ENCODE peak calls at places on chromosome 6, in ten cellular contexts. S is thyroid gland, E is tibial artery, Q is dorsolateral prefrontal cortex, H is HepG2, T is fibroblast of pulmonary artery, X is astrocyte, L is transverse colon, W is ovary, V is mucosa of descending colon. O is an unnamed sample.

GRCh38 chr6:28597924-28598323 is 72.2 kb downstream of the GPX5 start:
- DNase-seq in S (no peak), E (no peak), Q (peak), H (peak), T (peak), X (no peak), L (no peak), W (no peak), V (no peak), O (peak)

GRCh38 chr6:125577263-125577662 is 172.2 kb upstream of the HEY2 start:
- DNase-seq in S (no peak), E (no peak), Q (no peak), H (no peak), T (no peak), X (no peak), L (no peak), W (no peak), V (no peak), O (no peak)

GRCh38 chr6:44733868-44734267 is 346.4 kb downstream of the CDC5L start:
- DNase-seq in S (peak), E (peak), Q (no peak), H (no peak), T (peak), X (no peak), L (peak), W (no peak), V (no peak), O (no peak)

GRCh38 chr6:319177-320131 is 27.2 kb downstream of the DUSP22 start:
- DNase-seq in S (no peak), E (no peak), Q (no peak), H (no peak), T (no peak), X (no peak), L (no peak), W (no peak), V (no peak), O (no peak)

GRCh38 chr6:4723383-4723782 is 52.8 kb upstream of the CDYL start:
- DNase-seq in S (no peak), E (no peak), Q (no peak), H (no peak), T (no peak), X (no peak), L (no peak), W (no peak), V (no peak), O (no peak)

GRCh38 chr6:80605165-80605989 is 498.9 kb downstream of the BCKDHB start:
- DNase-seq in S (no peak), E (no peak), Q (no peak), H (peak), T (peak), X (peak), L (no peak), W (no peak), V (no peak), O (peak)

GRCh38 chr6:45663181-45664180 is 285.7 kb upstream of the SUPT3H start:
- DNase-seq in S (no peak), E (peak), Q (peak), H (no peak), T (peak), X (peak), L (peak), W (no peak), V (no peak), O (no peak)

GRCh38 chr6:139164001-139164400 is 29.1 kb downstream of the HECA start:
- DNase-seq in S (no peak), E (no peak), Q (no peak), H (no peak), T (no peak), X (no peak), L (no peak), W (no peak), V (no peak), O (no peak)

GRCh38 chr6:110814488-110815259 is 595 bp downstream of the CDK19 start:
- DNase-seq in S (peak), E (peak), Q (peak), H (no peak), T (peak), X (peak), L (peak), W (peak), V (peak), O (peak)

GRCh38 chr6:163683105-163683622 is 268.6 kb downstream of the QKI start:
- DNase-seq in S (no peak), E (no peak), Q (no peak), H (no peak), T (no peak), X (no peak), L (no peak), W (no peak), V (no peak), O (no peak)

GRCh38 chr6:11971154-11971553 is 41.0 kb upstream of the HIVEP1 start:
- DNase-seq in S (no peak), E (no peak), Q (no peak), H (no peak), T (peak), X (peak), L (no peak), W (no peak), V (no peak), O (no peak)

GRCh38 chr6:151702851-151703629 is 104.4 kb upstream of the ESR1 start:
- DNase-seq in S (peak), E (no peak), Q (no peak), H (no peak), T (no peak), X (no peak), L (no peak), W (no peak), V (no peak), O (peak)
- H3K4me3 ChIP-seq in S (no peak), E (no peak), Q (no peak), H (no peak), T (no peak), X (no peak), L (no peak), W (no peak), V (no peak), O (no peak)

GRCh38 chr6:106381871-106382270 is 21.4 kb downstream of the CRYBG1 start:
- DNase-seq in S (no peak), E (no peak), Q (no peak), H (no peak), T (peak), X (no peak), L (peak), W (no peak), V (no peak), O (peak)

GRCh38 chr6:106381223-106381622 is 20.7 kb downstream of the CRYBG1 start:
- DNase-seq in S (no peak), E (no peak), Q (no peak), H (no peak), T (no peak), X (no peak), L (no peak), W (no peak), V (no peak), O (peak)

GRCh38 chr6:106377061-106377540 is 16.6 kb downstream of the CRYBG1 start:
- DNase-seq in S (no peak), E (no peak), Q (no peak), H (no peak), T (peak), X (peak), L (no peak), W (no peak), V (no peak), O (peak)

GRCh38 chr6:106380407-106380806 is 19.9 kb downstream of the CRYBG1 start:
- DNase-seq in S (no peak), E (no peak), Q (no peak), H (no peak), T (no peak), X (no peak), L (no peak), W (no peak), V (no peak), O (peak)

DNA sequence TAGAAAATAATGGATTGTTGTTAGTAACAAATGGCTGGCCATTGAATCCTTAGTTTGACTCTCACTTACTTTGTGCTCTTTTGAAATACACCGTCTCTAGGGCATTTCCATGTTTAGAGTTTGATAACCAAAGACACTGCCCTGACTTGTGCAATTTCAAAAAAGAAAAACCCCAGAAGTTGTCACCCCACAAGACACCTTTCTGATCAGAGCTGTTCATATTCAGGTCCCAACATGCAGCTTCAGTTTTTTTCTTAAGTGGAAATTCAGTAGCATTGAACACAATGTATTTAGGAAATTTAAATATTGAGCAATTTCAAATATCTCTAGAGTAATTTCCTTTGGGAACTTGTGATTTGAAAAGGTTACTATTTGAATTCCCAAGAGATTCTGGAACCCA is 19.4 kb downstream of the CRYBG1 start:
- DNase-seq in S (no peak), E (no peak), Q (no peak), H (no peak), T (no peak), X (no peak), L (no peak), W (no peak), V (no peak), O (peak)
- TF ChIP-seq CTCF in S (no peak), E (no peak), Q (no peak), H (no peak), T (no peak), X (no peak), L (no peak), W (no peak), V (no peak), O (no peak)

GRCh38 chr6:95517004-95517403 is 60.3 kb upstream of the MANEA start:
- DNase-seq in S (no peak), E (no peak), Q (no peak), H (no peak), T (no peak), X (no peak), L (no peak), W (no peak), V (no peak), O (no peak)

GRCh38 chr6:95518630-95519227 is 58.6 kb upstream of the MANEA start:
- DNase-seq in S (no peak), E (no peak), Q (no peak), H (no peak), T (no peak), X (no peak), L (no peak), W (no peak), V (no peak), O (no peak)

GRCh38 chr6:95511404-95511803 is 65.9 kb upstream of the MANEA start:
- DNase-seq in S (no peak), E (no peak), Q (no peak), H (no peak), T (no peak), X (no peak), L (no peak), W (no peak), V (no peak), O (no peak)

GRCh38 chr6:95519228-95520037 is 57.9 kb upstream of the MANEA start:
- DNase-seq in S (no peak), E (no peak), Q (no peak), H (no peak), T (no peak), X (no peak), L (no peak), W (no peak), V (no peak), O (no peak)

DNA sequence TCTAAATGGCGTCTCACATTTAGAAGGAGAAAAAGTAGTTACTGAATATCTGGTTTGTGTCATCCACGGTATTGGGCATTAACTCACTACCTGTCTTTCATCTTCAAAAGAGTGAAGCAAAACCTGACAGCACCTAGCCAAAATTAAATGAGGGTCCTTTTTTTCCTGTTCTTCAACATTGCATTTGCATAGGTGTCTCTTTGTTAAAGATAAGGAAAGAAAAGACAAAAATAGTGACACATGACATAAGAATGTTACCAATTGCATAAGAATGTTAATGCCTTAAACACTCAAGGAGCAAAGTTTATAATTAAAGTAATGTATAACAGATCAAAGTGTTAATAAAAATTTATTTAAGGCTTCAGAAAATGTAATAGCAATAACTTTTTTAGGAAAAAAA is 61.4 kb upstream of the MANEA start:
- DNase-seq in S (no peak), E (no peak), Q (no peak), H (no peak), T (no peak), X (no peak), L (no peak), W (no peak), V (no peak), O (peak)
- H3K4me3 ChIP-seq in S (no peak), E (no peak), Q (no peak), H (no peak), T (no peak), X (no peak), L (no peak), W (no peak), V (no peak), O (no peak)

DNA sequence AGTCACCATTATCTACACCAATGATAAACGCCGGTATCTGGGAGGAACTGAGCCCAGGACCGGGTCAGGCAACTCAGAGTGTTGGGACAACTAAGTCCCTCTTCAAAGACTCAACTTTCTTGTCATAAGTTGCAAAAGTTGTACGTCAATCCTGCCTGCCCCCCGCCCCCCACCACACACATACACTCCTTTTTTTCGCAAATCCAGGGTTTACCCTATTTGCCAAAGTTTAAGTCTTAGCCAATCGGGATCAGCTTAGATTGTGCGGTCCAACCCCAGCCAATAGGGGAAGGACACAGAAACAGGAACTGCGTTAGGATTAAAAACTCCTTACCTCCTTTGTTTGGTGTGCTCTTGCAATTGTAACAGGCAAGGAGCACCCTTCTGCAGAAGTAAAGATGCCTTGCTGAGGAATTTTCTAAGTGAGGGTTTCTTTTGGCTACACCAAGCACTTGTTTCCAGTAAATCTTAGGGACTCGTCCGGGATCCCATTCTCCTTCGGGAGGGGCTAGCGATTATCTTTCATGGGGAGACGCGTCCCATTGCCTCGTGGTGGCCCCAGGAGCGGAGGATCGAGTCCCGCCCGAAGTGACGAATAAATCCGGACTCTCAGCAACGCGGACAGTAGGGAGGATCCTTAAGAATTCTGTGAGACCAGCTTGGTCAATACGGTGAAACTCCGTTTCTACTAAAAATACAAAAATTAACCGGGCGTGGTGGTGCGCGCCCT is 69.3 kb upstream of the PRSS16 start:
- DNase-seq in S (peak), E (peak), Q (peak), H (peak), T (peak), X (peak), L (peak), W (peak), V (no peak), O (peak)
- TF ChIP-seq CTCF in S (no peak), E (no peak), Q (no peak), H (no peak), T (no peak), X (no peak), L (no peak), W (no peak), V (no peak), O (no peak)

DNA sequence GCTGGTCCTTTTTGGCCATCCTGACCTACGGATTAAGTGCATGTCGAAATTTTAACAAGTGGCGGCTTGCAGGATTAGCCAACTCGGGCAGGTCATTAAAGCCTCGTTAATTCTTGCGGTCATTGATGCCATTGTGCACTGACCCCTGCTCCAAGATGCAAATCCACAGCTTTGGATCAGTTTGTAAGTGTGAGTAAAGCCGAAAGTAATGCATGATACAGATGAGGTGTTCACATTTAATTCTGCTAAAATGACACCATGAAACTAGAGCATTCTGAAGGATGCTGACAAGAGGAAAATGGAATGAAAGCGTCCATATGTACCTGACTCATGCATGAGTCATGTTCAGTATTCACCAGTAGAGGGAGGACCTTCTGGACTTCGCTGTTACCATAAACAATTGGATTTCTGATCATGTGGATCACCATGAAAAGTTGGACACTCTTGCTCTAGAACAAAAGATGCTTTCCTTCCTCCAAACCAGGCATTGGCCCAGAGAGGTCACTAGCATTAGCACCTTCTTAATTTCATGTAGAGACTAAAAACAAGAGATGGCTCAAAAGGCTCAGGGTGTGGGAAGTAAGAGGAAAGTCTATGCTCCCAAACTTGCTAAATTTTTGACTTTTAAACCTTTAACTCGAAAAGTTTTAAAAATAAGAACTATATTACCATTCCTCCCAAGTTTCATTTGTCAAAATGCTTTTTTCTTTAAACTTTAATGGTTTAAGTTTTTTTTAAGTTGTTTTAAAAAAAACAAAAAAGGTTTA is 48.0 kb downstream of the MUC22 start:
- DNase-seq in S (no peak), E (no peak), Q (no peak), H (peak), T (peak), X (peak), L (no peak), W (no peak), V (no peak), O (peak)
- H3K4me3 ChIP-seq in S (no peak), E (no peak), Q (no peak), H (no peak), T (no peak), X (no peak), L (no peak), W (no peak), V (no peak), O (no peak)

GRCh38 chr6:33770833-33771341 is 18.0 kb downstream of the LEMD2 start:
- DNase-seq in S (no peak), E (peak), Q (no peak), H (no peak), T (no peak), X (no peak), L (no peak), W (no peak), V (no peak), O (no peak)
- TF ChIP-seq CTCF in S (no peak), E (no peak), Q (no peak), H (no peak), T (no peak), X (no peak), L (no peak), W (no peak), V (no peak), O (no peak)

O was measured in epithelial cell of esophagus.